ENCODE peak calls at places on chromosomes 5 and 9, in nine cellular contexts. W is endodermal cell; R is tibial artery; J is KBM-7; Z is A549; H is glomerular endothelial cell; L is LoVo; M is activated naive CD4-positive, alpha-beta T cell treated with anti-CD3 and anti-CD28 coated beads, Interleukin-2, amount 50 U/mL, for 16 hours; Q is stimulated activated CD4-positive, alpha-beta T cell treated with anti-CD3 and anti-CD28 coated beads, Interleukin-1b, Interleukin-23, amount 100 ng/mL, for 1 hour. S is an unnamed sample.

GRCh38 chr9:92686954-92687353 is 17.0 kb upstream of the IPPK start:
- DNase-seq in W (peak), R (no peak), J (peak), Z (no peak), H (no peak), L (no peak), M (no peak), Q (no peak), S (no peak)

GRCh38 chr9:114627553-114627952 is 16.5 kb downstream of the TMEM268 start:
- DNase-seq in W (no peak), R (no peak), J (no peak), Z (no peak), H (no peak), L (no peak), M (no peak), Q (no peak), S (no peak)

GRCh38 chr5:27129926-27130325 is 91.5 kb upstream of the CDH9 start:
- DNase-seq in W (no peak), R (no peak), J (no peak), Z (no peak), H (no peak), L (no peak), M (no peak), Q (no peak), S (no peak)

GRCh38 chr9:129889936-129890717 is 54.9 kb downstream of the USP20 start:
- DNase-seq in W (peak), R (no peak), J (peak), Z (no peak), H (no peak), L (no peak), M (peak), Q (no peak), S (peak)

GRCh38 chr9:17148324-17148723 is 13.5 kb downstream of the CNTLN start:
- DNase-seq in W (no peak), R (no peak), J (no peak), Z (no peak), H (no peak), L (no peak), M (no peak), Q (no peak), S (no peak)

GRCh38 chr5:73617510-73618279 is 8.3 kb upstream of the ARHGEF28 start:
- DNase-seq in W (no peak), R (no peak), J (no peak), Z (no peak), H (no peak), L (peak), M (no peak), Q (no peak), S (no peak)

GRCh38 chr9:124371183-124371582 is 44.1 kb downstream of the PSMB7 start:
- DNase-seq in W (no peak), R (no peak), J (peak), Z (no peak), H (no peak), L (no peak), M (no peak), Q (no peak), S (no peak)

GRCh38 chr5:80654054-80654390 is 430 bp upstream of the MSH3 start:
- DNase-seq in W (peak), R (no peak), J (peak), Z (peak), H (no peak), L (peak), M (no peak), Q (no peak), S (no peak)

GRCh38 chr5:68802430-68802829 is 291.4 kb upstream of the SLC30A5 start:
- DNase-seq in W (no peak), R (no peak), J (no peak), Z (no peak), H (no peak), L (no peak), M (no peak), Q (no peak), S (no peak)

GRCh38 chr9:124946167-124946566 is 5.3 kb upstream of the GOLGA1 start:
- DNase-seq in W (no peak), R (no peak), J (no peak), Z (no peak), H (no peak), L (no peak), M (no peak), Q (no peak), S (no peak)

GRCh38 chr9:137311971-137312851 is 10.1 kb upstream of the NRARP start:
- DNase-seq in W (peak), R (no peak), J (no peak), Z (peak), H (no peak), L (no peak), M (peak), Q (no peak), S (peak)

GRCh38 chr5:155616779-155617392 is 603.3 kb downstream of the KIF4B start:
- DNase-seq in W (peak), R (no peak), J (peak), Z (peak), H (no peak), L (peak), M (peak), Q (no peak), S (peak)

GRCh38 chr5:171309526-171310333 is 682 bp downstream of the TLX3 start:
- DNase-seq in W (peak), R (peak), J (peak), Z (no peak), H (no peak), L (no peak), M (no peak), Q (no peak), S (no peak)

GRCh38 chr5:152066760-152067159 is 142.1 kb upstream of the GLRA1 start:
- DNase-seq in W (no peak), R (no peak), J (no peak), Z (no peak), H (no peak), L (no peak), M (no peak), Q (no peak), S (no peak)

GRCh38 chr5:174427304-174427703 is 297.1 kb upstream of the MSX2 start:
- DNase-seq in W (no peak), R (no peak), J (no peak), Z (no peak), H (no peak), L (peak), M (no peak), Q (no peak), S (no peak)

GRCh38 chr9:136416427-136416826 is 6.0 kb downstream of the PMPCA start:
- DNase-seq in W (no peak), R (no peak), J (no peak), Z (no peak), H (no peak), L (no peak), M (no peak), Q (no peak), S (no peak)

GRCh38 chr5:169697518-169697890 is 60.4 kb downstream of the DOCK2 start:
- DNase-seq in W (no peak), R (no peak), J (no peak), Z (no peak), H (no peak), L (no peak), M (no peak), Q (no peak), S (no peak)

GRCh38 chr9:15959663-15960062 is 406.8 kb downstream of the CCDC171 start:
- DNase-seq in W (no peak), R (no peak), J (no peak), Z (no peak), H (no peak), L (no peak), M (no peak), Q (no peak), S (no peak)

GRCh38 chr9:90964101-90965020 is 162.7 kb downstream of the SYK start:
- DNase-seq in W (peak), R (peak), J (peak), Z (peak), H (no peak), L (no peak), M (no peak), Q (no peak), S (no peak)

GRCh38 chr5:131194725-131195124 is 24.0 kb downstream of the LYRM7 start:
- DNase-seq in W (no peak), R (no peak), J (no peak), Z (no peak), H (no peak), L (no peak), M (no peak), Q (no peak), S (no peak)

GRCh38 chr9:113879318-113879717 is 3.2 kb downstream of the ZNF618 start:
- DNase-seq in W (no peak), R (no peak), J (no peak), Z (no peak), H (no peak), L (no peak), M (no peak), Q (no peak), S (no peak)

GRCh38 chr9:109856785-109857184 is 76.8 kb downstream of the PALM2AKAP2 start:
- DNase-seq in W (peak), R (no peak), J (no peak), Z (no peak), H (no peak), L (no peak), M (no peak), Q (no peak), S (no peak)

GRCh38 chr9:133307271-133307670 is 28.7 kb downstream of the SURF6 start:
- DNase-seq in W (no peak), R (no peak), J (no peak), Z (no peak), H (no peak), L (no peak), M (no peak), Q (no peak), S (no peak)

GRCh38 chr9:33884856-33885701 is 68.1 kb downstream of the UBE2R2 start:
- DNase-seq in W (no peak), R (no peak), J (no peak), Z (no peak), H (peak), L (no peak), M (no peak), Q (no peak), S (no peak)

GRCh38 chr9:29514336-29514735 is 1941.1 kb upstream of the C9orf72 start:
- DNase-seq in W (peak), R (no peak), J (no peak), Z (no peak), H (no peak), L (no peak), M (no peak), Q (no peak), S (no peak)